ENCODE peak calls at places on chromosome 13, in ten cellular contexts. Z is GM12878, X is fibroblast of mammary gland, Y is Peyer's patch, J is AG08395, E is NCI-H1436 treated with DMSO at 0.1 percent for 48 hours, T is NCI-H1105, Q is body of pancreas, G is hippocampal formation, P is amniotic stem cell. D is an unnamed sample.

GRCh38 chr13:43767351-43767901 is 19.3 kb downstream of the ENOX1 start:
- DNase-seq in Z (no peak), X (peak), Y (no peak), J (peak), E (no peak), T (peak), Q (no peak), G (peak), P (no peak), D (peak)

GRCh38 chr13:85798999-85799646 is at the start of gene SLITRK6:
- DNase-seq in Z (no peak), X (peak), Y (no peak), J (no peak), E (peak), T (peak), Q (no peak), G (no peak), P (peak), D (no peak)

GRCh38 chr13:109985871-109986270 is 199.5 kb upstream of the IRS2 start:
- DNase-seq in Z (no peak), X (peak), Y (no peak), J (peak), E (no peak), T (no peak), Q (no peak), G (no peak), P (no peak), D (no peak)

GRCh38 chr13:33032037-33032625 is 15.9 kb downstream of the KL start:
- DNase-seq in Z (no peak), X (peak), Y (no peak), J (no peak), E (no peak), T (no peak), Q (no peak), G (no peak), P (no peak), D (no peak)

GRCh38 chr13:40983269-40983668 is 35.8 kb downstream of the ELF1 start:
- DNase-seq in Z (no peak), X (peak), Y (no peak), J (no peak), E (no peak), T (no peak), Q (no peak), G (no peak), P (no peak), D (no peak)

GRCh38 chr13:71499235-71499634 is 367.8 kb downstream of the DACH1 start:
- DNase-seq in Z (no peak), X (no peak), Y (no peak), J (no peak), E (no peak), T (no peak), Q (no peak), G (no peak), P (no peak), D (no peak)

GRCh38 chr13:105346141-105346766 is 1189.2 kb downstream of the EFNB2 start:
- DNase-seq in Z (no peak), X (peak), Y (no peak), J (peak), E (no peak), T (no peak), Q (no peak), G (no peak), P (peak), D (no peak)

GRCh38 chr13:24905242-24905641 is 141.3 kb downstream of the RNF17 start:
- DNase-seq in Z (no peak), X (peak), Y (no peak), J (no peak), E (no peak), T (no peak), Q (no peak), G (no peak), P (no peak), D (no peak)

GRCh38 chr13:45231722-45232121 is 30.9 kb upstream of the KCTD4 start:
- DNase-seq in Z (no peak), X (peak), Y (no peak), J (peak), E (no peak), T (no peak), Q (no peak), G (no peak), P (no peak), D (no peak)

GRCh38 chr13:36888645-36889044 is 31.4 kb downstream of the SMAD9 start:
- DNase-seq in Z (no peak), X (no peak), Y (no peak), J (no peak), E (no peak), T (no peak), Q (no peak), G (no peak), P (no peak), D (no peak)

D was measured in NCI-H446.